ENCODE peak calls at places on chromosomes 4 and X, in four cellular contexts. One of them, this sample, is unnamed.

GRCh38 chrX:96707829-96708228 is 23.2 kb downstream of the DIAPH2 start:
- DNase-seq in astrocyte: no peak
- DNase-seq in GM06990: no peak
- DNase-seq in ascending aorta: no peak
- DNase-seq in this sample: no peak

GRCh38 chrX:40908026-40908425 is 172.7 kb upstream of the MED14 start:
- DNase-seq in astrocyte: peak; percentile 64
- DNase-seq in GM06990: no peak
- DNase-seq in ascending aorta: no peak
- DNase-seq in this sample: no peak

GRCh38 chr4:74474345-74475099 is 29.6 kb downstream of the AREG start:
- DNase-seq in astrocyte: peak; percentile 51
- DNase-seq in GM06990: no peak
- DNase-seq in ascending aorta: no peak
- DNase-seq in this sample: no peak

GRCh38 chr4:110092646-110093045 is 105.8 kb downstream of the ELOVL6 start:
- DNase-seq in astrocyte: no peak
- DNase-seq in GM06990: no peak
- DNase-seq in ascending aorta: no peak
- DNase-seq in this sample: no peak

GRCh38 chr4:55393461-55394320 is 2.1 kb upstream of the TMEM165 start:
- DNase-seq in astrocyte: no peak
- DNase-seq in GM06990: no peak
- DNase-seq in ascending aorta: no peak
- DNase-seq in this sample: peak; percentile 29

GRCh38 chrX:17769701-17770269 is 32.5 kb downstream of the SCML1 start:
- DNase-seq in astrocyte: no peak
- DNase-seq in GM06990: no peak
- DNase-seq in ascending aorta: no peak
- DNase-seq in this sample: no peak

GRCh38 chr4:7780751-7781348 is 158.8 kb downstream of the AFAP1 start:
- DNase-seq in astrocyte: no peak
- DNase-seq in GM06990: no peak
- DNase-seq in ascending aorta: no peak
- DNase-seq in this sample: no peak

GRCh38 chr4:6126971-6127745 is 73.2 kb downstream of the JAKMIP1 start:
- DNase-seq in astrocyte: no peak
- DNase-seq in GM06990: no peak
- DNase-seq in ascending aorta: no peak
- DNase-seq in this sample: no peak

GRCh38 chr4:2341911-2342652 is 76.4 kb downstream of the ZFYVE28 start:
- DNase-seq in astrocyte: no peak
- DNase-seq in GM06990: no peak
- DNase-seq in ascending aorta: no peak
- DNase-seq in this sample: no peak

GRCh38 chrX:43278440-43278839 is 377.7 kb upstream of the MAOA start:
- DNase-seq in astrocyte: no peak
- DNase-seq in GM06990: no peak
- DNase-seq in ascending aorta: no peak
- DNase-seq in this sample: no peak

DNA sequence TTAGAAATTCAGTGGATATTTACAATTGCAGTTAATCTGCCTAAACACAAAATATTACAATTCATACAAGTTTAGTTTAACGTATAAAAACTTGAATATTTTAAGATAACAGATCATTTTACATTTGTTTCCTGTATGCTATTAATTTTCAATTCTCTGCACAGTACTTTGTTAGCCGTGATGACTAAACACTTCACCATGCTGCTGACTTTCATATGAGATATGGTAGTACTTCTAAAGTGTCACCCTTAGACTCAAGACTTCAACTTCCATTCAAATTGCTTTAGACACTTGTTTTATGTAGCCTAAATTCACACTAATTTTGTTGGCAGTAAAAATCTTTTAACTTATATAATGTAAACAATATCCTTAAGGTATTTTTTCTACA is 1646.4 kb upstream of the ADGRL3 start:
- DNase-seq in astrocyte: peak; percentile 52
- DNase-seq in GM06990: no peak
- DNase-seq in ascending aorta: no peak
- DNase-seq in this sample: peak; percentile 41
- H3K4me3 ChIP-seq in astrocyte: peak overlapping the region; percentile 45
- H3K4me3 ChIP-seq in GM06990: no peak overlapping the region
- H3K4me3 ChIP-seq in ascending aorta: peak overlapping the region; percentile 31
- H3K4me3 ChIP-seq in this sample: peak overlapping the region; percentile 40

DNA sequence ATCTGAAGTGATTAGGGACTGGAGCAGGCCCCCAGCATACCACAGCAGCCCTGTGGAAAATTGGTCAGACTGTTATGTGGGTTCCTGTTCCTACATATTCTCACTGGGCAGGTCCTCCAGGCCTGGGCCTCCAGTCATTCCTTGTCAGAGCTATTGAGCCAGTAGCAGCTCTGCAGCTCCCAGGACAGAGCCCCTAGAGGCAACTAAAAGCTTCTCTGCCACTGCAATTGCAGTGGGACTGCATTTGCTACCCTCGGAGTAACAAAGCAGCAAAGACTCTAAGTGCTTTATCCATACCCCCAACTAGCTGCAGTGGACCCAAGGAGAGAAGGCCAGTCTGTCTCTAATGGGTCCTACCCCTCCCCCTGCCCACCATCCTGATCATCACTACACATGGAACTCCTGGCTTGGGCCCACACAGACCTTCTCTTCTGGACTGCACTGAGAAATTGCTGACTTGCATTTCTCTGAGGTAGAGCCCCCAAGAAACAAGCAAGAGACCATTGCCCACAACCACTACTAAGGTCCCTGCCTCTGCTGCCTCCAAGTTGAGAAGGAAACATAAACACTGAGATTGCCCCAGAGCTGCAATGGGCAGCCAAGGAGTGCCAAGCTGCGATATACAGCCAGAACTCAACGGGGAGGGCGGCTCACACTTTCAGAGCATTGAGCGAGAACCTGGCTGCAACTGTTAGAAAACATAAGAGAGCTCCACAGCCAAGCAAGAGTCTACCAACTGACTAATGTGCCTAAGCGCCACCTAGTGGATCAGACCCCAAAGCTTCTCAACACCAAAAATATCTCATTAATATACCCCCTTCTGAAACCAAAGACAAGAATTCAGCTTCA is 738.7 kb upstream of the NDST4 start:
- DNase-seq in astrocyte: peak; percentile 8
- DNase-seq in GM06990: peak; percentile 23
- DNase-seq in ascending aorta: no peak
- DNase-seq in this sample: peak; percentile 84
- TF ChIP-seq CTCF in astrocyte: peak; percentile 57
- TF ChIP-seq CTCF in GM06990: peak; percentile 80
- TF ChIP-seq CTCF in ascending aorta: no peak
- TF ChIP-seq CTCF in this sample: peak; percentile 69

GRCh38 chrX:49059209-49060191 is 701 bp downstream of the CCDC120 start:
- DNase-seq in astrocyte: no peak
- DNase-seq in GM06990: no peak
- DNase-seq in ascending aorta: no peak
- DNase-seq in this sample: no peak
- H3K4me3 ChIP-seq in astrocyte: no peak overlapping the region
- H3K4me3 ChIP-seq in GM06990: no peak overlapping the region
- H3K4me3 ChIP-seq in ascending aorta: no peak overlapping the region
- H3K4me3 ChIP-seq in this sample: no peak overlapping the region

GRCh38 chrX:48972214-48973164 is 845 bp upstream of the KCND1 start:
- DNase-seq in astrocyte: peak; percentile 26
- DNase-seq in GM06990: no peak
- DNase-seq in ascending aorta: no peak
- DNase-seq in this sample: peak; percentile 47
- TF ChIP-seq CTCF in astrocyte: peak; percentile 39
- TF ChIP-seq CTCF in GM06990: peak; percentile 56
- TF ChIP-seq CTCF in ascending aorta: peak; percentile 44
- TF ChIP-seq CTCF in this sample: peak; percentile 43

GRCh38 chr4:70839537-70840093 is at the start of gene GRSF1:
- DNase-seq in astrocyte: peak; percentile 82
- DNase-seq in GM06990: peak; percentile 92
- DNase-seq in ascending aorta: peak; percentile 71
- DNase-seq in this sample: peak; percentile 97

GRCh38 chr4:70849277-70849676 is 9.6 kb upstream of the GRSF1 start:
- DNase-seq in astrocyte: no peak
- DNase-seq in GM06990: no peak
- DNase-seq in ascending aorta: no peak
- DNase-seq in this sample: no peak

GRCh38 chr4:70842761-70843435 is 3.2 kb upstream of the GRSF1 start:
- DNase-seq in astrocyte: no peak
- DNase-seq in GM06990: peak; percentile 32
- DNase-seq in ascending aorta: no peak
- DNase-seq in this sample: peak; percentile 67

GRCh38 chr4:70841951-70842350 is 2.3 kb upstream of the GRSF1 start:
- DNase-seq in astrocyte: no peak
- DNase-seq in GM06990: no peak
- DNase-seq in ascending aorta: no peak
- DNase-seq in this sample: no peak

GRCh38 chr4:70844180-70844579 is 4.5 kb upstream of the GRSF1 start:
- DNase-seq in astrocyte: no peak
- DNase-seq in GM06990: peak; percentile 48
- DNase-seq in ascending aorta: no peak
- DNase-seq in this sample: peak; percentile 58
- H3K4me3 ChIP-seq in astrocyte: no peak overlapping the region
- H3K4me3 ChIP-seq in GM06990: no peak overlapping the region
- H3K4me3 ChIP-seq in ascending aorta: no peak overlapping the region
- H3K4me3 ChIP-seq in this sample: no peak overlapping the region

GRCh38 chrX:21989415-21989814 is 42.7 kb upstream of the PHEX start:
- DNase-seq in astrocyte: no peak
- DNase-seq in GM06990: no peak
- DNase-seq in ascending aorta: no peak
- DNase-seq in this sample: peak; percentile 47

GRCh38 chrX:21990812-21991211 is 41.3 kb upstream of the PHEX start:
- DNase-seq in astrocyte: no peak
- DNase-seq in GM06990: no peak
- DNase-seq in ascending aorta: no peak
- DNase-seq in this sample: no peak

GRCh38 chrX:21986596-21986995 is 45.5 kb upstream of the PHEX start:
- DNase-seq in astrocyte: peak; percentile 45
- DNase-seq in GM06990: no peak
- DNase-seq in ascending aorta: no peak
- DNase-seq in this sample: no peak

GRCh38 chrX:21982311-21982710 is 41.8 kb downstream of the SMS start:
- DNase-seq in astrocyte: no peak
- DNase-seq in GM06990: no peak
- DNase-seq in ascending aorta: no peak
- DNase-seq in this sample: no peak

DNA sequence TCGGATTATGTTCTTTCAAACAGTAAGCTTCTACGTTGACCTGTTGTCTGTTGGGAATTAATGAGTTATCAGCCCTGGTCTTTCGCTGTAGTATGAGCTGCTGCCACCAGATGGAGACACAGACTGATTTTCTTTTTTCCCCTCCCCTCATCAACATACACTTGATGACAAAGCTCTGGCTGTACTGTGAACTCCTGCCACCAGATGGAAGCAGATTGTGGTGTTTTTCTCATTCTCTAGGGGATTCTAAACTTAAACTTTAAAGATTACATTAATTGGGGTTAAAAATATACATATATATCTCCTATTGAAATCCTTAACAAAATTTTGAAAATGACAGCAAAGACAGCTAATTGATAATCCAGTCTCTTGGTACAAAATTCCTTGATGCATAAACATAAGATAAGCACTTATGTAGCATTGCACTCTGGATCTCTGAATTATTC is 44.8 kb downstream of the SMS start:
- DNase-seq in astrocyte: peak; percentile 51
- DNase-seq in GM06990: peak; percentile 60
- DNase-seq in ascending aorta: no peak
- DNase-seq in this sample: peak; percentile 76
- TF ChIP-seq CTCF in astrocyte: peak; percentile 96
- TF ChIP-seq CTCF in GM06990: peak; percentile 87
- TF ChIP-seq CTCF in ascending aorta: peak; percentile 83
- TF ChIP-seq CTCF in this sample: peak; percentile 64

DNA sequence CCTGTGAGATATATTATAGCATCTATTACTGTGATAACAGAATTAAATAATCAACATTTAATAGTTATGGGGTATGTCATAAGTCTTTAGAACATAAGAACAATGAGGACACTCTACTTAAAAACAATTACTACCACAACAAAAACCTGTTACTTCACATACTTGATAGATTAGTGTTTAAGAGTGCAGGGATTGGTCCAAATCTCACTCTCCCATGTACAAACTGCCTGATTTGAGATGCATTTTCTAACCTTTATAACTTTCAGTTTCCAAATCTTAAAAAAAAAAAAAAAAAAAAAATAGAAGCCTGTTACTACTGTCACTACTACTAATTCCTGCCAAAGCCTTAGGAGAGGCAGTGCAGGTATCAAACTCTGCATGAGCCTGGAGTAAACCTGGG is 5.6 kb downstream of the PCDH18 start:
- DNase-seq in astrocyte: no peak
- DNase-seq in GM06990: no peak
- DNase-seq in ascending aorta: no peak
- DNase-seq in this sample: no peak
- H3K4me3 ChIP-seq in astrocyte: no peak overlapping the region
- H3K4me3 ChIP-seq in GM06990: no peak overlapping the region
- H3K4me3 ChIP-seq in ascending aorta: peak overlapping the region; percentile 73
- H3K4me3 ChIP-seq in this sample: no peak overlapping the region

GRCh38 chrX:119186763-119187162 is 49.3 kb upstream of the PGRMC1 start:
- DNase-seq in astrocyte: no peak
- DNase-seq in GM06990: no peak
- DNase-seq in ascending aorta: no peak
- DNase-seq in this sample: no peak

GRCh38 chrX:119186194-119186593 is 49.9 kb upstream of the PGRMC1 start:
- DNase-seq in astrocyte: no peak
- DNase-seq in GM06990: no peak
- DNase-seq in ascending aorta: no peak
- DNase-seq in this sample: no peak

GRCh38 chrX:119177278-119177677 is 49.7 kb upstream of the KIAA1210 start:
- DNase-seq in astrocyte: no peak
- DNase-seq in GM06990: no peak
- DNase-seq in ascending aorta: no peak
- DNase-seq in this sample: no peak

GRCh38 chrX:119187298-119187697 is 48.8 kb upstream of the PGRMC1 start:
- DNase-seq in astrocyte: no peak
- DNase-seq in GM06990: no peak
- DNase-seq in ascending aorta: no peak
- DNase-seq in this sample: no peak

GRCh38 chrX:119181491-119181890 is 53.9 kb upstream of the KIAA1210 start:
- DNase-seq in astrocyte: no peak
- DNase-seq in GM06990: no peak
- DNase-seq in ascending aorta: no peak
- DNase-seq in this sample: no peak
- TF ChIP-seq CTCF in astrocyte: peak; percentile 6
- TF ChIP-seq CTCF in GM06990: peak; percentile 17
- TF ChIP-seq CTCF in ascending aorta: no peak
- TF ChIP-seq CTCF in this sample: no peak

GRCh38 chr4:176981551-176981950 is 188.8 kb upstream of the VEGFC start:
- DNase-seq in astrocyte: no peak
- DNase-seq in GM06990: no peak
- DNase-seq in ascending aorta: no peak
- DNase-seq in this sample: no peak

GRCh38 chr4:176981074-176981473 is 188.4 kb upstream of the VEGFC start:
- DNase-seq in astrocyte: no peak
- DNase-seq in GM06990: no peak
- DNase-seq in ascending aorta: no peak
- DNase-seq in this sample: no peak
- H3K4me3 ChIP-seq in astrocyte: no peak overlapping the region
- H3K4me3 ChIP-seq in GM06990: no peak overlapping the region
- H3K4me3 ChIP-seq in ascending aorta: no peak overlapping the region
- H3K4me3 ChIP-seq in this sample: no peak overlapping the region

This sample was measured in GM12865.